ENCODE peak calls at places on chromosomes 12 and 14, in seven cellular contexts. Y is keratinocyte; B is dorsolateral prefrontal cortex; E is ovary; I is HCT116; J is heart right ventricle; S is CD8-positive, alpha-beta T cell. R is an unnamed sample.

GRCh38 chr14:67572608-67573007 is 27.5 kb downstream of the PIGH start:
- DNase-seq in S (no peak), I (no peak), J (no peak), Y (no peak), B (no peak), E (no peak), R (no peak)

GRCh38 chr12:88419794-88420193 is 160.5 kb downstream of the KITLG start:
- DNase-seq in E (no peak), B (no peak), I (no peak), Y (no peak), S (no peak), J (no peak), R (no peak)

GRCh38 chr12:188910-189621 is 24.9 kb downstream of the SLC6A12 start:
- DNase-seq in J (peak; percentile 40), I (no peak), B (peak; percentile 80), S (peak; percentile 23), E (peak; percentile 53), Y (no peak), R (no peak)

GRCh38 chr12:28937196-28937595 is 211.9 kb upstream of the FAR2 start:
- DNase-seq in E (no peak), J (no peak), I (no peak), B (no peak), Y (peak; percentile 65), S (no peak), R (no peak)

GRCh38 chr12:115267891-115268290 is 583.9 kb upstream of the TBX3 start:
- DNase-seq in I (no peak), B (no peak), J (no peak), Y (no peak), S (no peak), E (no peak), R (no peak)

GRCh38 chr12:119008691-119009221 is 27.4 kb downstream of the SRRM4 start:
- DNase-seq in E (no peak), B (peak; percentile 90), S (no peak), J (no peak), I (no peak), Y (no peak), R (no peak)

GRCh38 chr12:125129592-125130255 is 64.5 kb downstream of the AACS start:
- DNase-seq in B (no peak), Y (no peak), E (no peak), S (no peak), J (peak; percentile 23), I (no peak), R (no peak)

GRCh38 chr12:132419612-132420237 is 70.2 kb upstream of the FBRSL1 start:
- DNase-seq in S (no peak), E (no peak), B (no peak), J (no peak), Y (no peak), I (no peak), R (no peak)

GRCh38 chr12:4148418-4149056 is 125.0 kb upstream of the CCND2 start:
- DNase-seq in I (no peak), Y (no peak), S (peak; percentile 40), B (peak; percentile 4), E (no peak), J (peak; percentile 40), R (no peak)

GRCh38 chr12:76032043-76032981 is 736 bp upstream of the PHLDA1 start:
- DNase-seq in J (peak; percentile 58), Y (no peak), B (peak; percentile 37), E (peak; percentile 47), S (no peak), I (no peak), R (peak; percentile 52)

GRCh38 chr14:51998348-51998747 is 9.0 kb downstream of the RTRAF start:
- DNase-seq in S (no peak), B (no peak), Y (no peak), E (no peak), J (no peak), I (no peak), R (no peak)

GRCh38 chr12:94235894-94236293 is 87.5 kb downstream of the PLXNC1 start:
- DNase-seq in E (no peak), B (no peak), S (no peak), J (no peak), Y (no peak), I (no peak), R (no peak)

GRCh38 chr14:23513466-23514008 is 38.0 kb downstream of the ZFHX2 start:
- DNase-seq in E (no peak), S (no peak), I (no peak), Y (no peak), J (no peak), B (peak; percentile 47), R (no peak)

GRCh38 chr12:109737111-109737510 is 23.5 kb downstream of the FAM222A start:
- DNase-seq in B (no peak), Y (no peak), S (no peak), E (peak; percentile 19), J (no peak), I (no peak), R (no peak)

GRCh38 chr12:124646385-124647230 is 79.2 kb upstream of the NCOR2 start:
- DNase-seq in I (no peak), B (no peak), J (no peak), S (peak; percentile 6), E (no peak), Y (no peak), R (no peak)

GRCh38 chr14:91395466-91395865 is 22.2 kb downstream of the CCDC88C start:
- DNase-seq in Y (no peak), I (no peak), S (no peak), B (no peak), E (no peak), J (no peak), R (no peak)

GRCh38 chr14:96105921-96106441 is 66.8 kb downstream of the C14orf132 start:
- DNase-seq in J (no peak), Y (no peak), S (no peak), B (no peak), I (no peak), E (no peak), R (peak; percentile 59)

GRCh38 chr12:88578274-88578673 is 2.0 kb downstream of the KITLG start:
- DNase-seq in S (no peak), E (no peak), J (no peak), Y (no peak), B (no peak), I (no peak), R (no peak)

GRCh38 chr12:32272465-32272864 is 126.9 kb upstream of the FGD4 start:
- DNase-seq in E (no peak), Y (no peak), B (no peak), J (no peak), I (no peak), S (no peak), R (no peak)

GRCh38 chr12:66189476-66189823 is 436 bp downstream of the IRAK3 start:
- DNase-seq in I (no peak), J (no peak), E (no peak), S (no peak), Y (no peak), B (no peak), R (no peak)

GRCh38 chr14:100142073-100143040 is 17.1 kb downstream of the DEGS2 start:
- DNase-seq in E (no peak), S (no peak), Y (no peak), B (peak; percentile 72), J (peak; percentile 80), I (no peak), R (peak; percentile 45)

GRCh38 chr14:34231626-34232025 is 230.4 kb downstream of the SPTSSA start:
- DNase-seq in E (no peak), B (no peak), J (peak; percentile 16), Y (no peak), I (no peak), S (no peak), R (no peak)

GRCh38 chr14:26448181-26448855 is 149.5 kb downstream of the NOVA1 start:
- DNase-seq in E (no peak), I (no peak), Y (no peak), S (no peak), J (no peak), B (no peak), R (no peak)

GRCh38 chr14:38964630-38965029 is 138.4 kb downstream of the SEC23A start:
- DNase-seq in Y (no peak), I (no peak), B (no peak), J (no peak), S (no peak), E (no peak), R (no peak)

GRCh38 chr12:47995976-47996375 is 8.3 kb downstream of the COL2A1 start:
- DNase-seq in E (peak; percentile 51), B (no peak), I (no peak), Y (no peak), S (no peak), J (peak; percentile 31), R (no peak)

GRCh38 chr12:47102845-47103666 is 23.3 kb upstream of the AMIGO2 start:
- DNase-seq in E (peak; percentile 58), J (no peak), S (no peak), I (no peak), Y (no peak), B (no peak), R (no peak)

GRCh38 chr14:58817846-58818245 is 180.1 kb downstream of the DACT1 start:
- DNase-seq in Y (no peak), S (no peak), J (no peak), E (no peak), B (no peak), I (no peak), R (no peak)
- H3K27ac ChIP-seq in Y (no peak overlapping the region), S (no peak overlapping the region), J (no peak overlapping the region), E (no peak overlapping the region), B (peak overlapping the region; percentile 39), I (no peak overlapping the region), R (no peak overlapping the region)

GRCh38 chr12:113049976-113050742 is 6.4 kb upstream of the DTX1 start:
- DNase-seq in J (no peak), Y (no peak), I (peak; percentile 15), S (no peak), E (no peak), B (no peak), R (no peak)
- TF ChIP-seq CTCF in J (no peak), Y (peak; percentile 37), I (peak; percentile 42), S (no peak), E (no peak), B (no peak), R (no peak)

DNA sequence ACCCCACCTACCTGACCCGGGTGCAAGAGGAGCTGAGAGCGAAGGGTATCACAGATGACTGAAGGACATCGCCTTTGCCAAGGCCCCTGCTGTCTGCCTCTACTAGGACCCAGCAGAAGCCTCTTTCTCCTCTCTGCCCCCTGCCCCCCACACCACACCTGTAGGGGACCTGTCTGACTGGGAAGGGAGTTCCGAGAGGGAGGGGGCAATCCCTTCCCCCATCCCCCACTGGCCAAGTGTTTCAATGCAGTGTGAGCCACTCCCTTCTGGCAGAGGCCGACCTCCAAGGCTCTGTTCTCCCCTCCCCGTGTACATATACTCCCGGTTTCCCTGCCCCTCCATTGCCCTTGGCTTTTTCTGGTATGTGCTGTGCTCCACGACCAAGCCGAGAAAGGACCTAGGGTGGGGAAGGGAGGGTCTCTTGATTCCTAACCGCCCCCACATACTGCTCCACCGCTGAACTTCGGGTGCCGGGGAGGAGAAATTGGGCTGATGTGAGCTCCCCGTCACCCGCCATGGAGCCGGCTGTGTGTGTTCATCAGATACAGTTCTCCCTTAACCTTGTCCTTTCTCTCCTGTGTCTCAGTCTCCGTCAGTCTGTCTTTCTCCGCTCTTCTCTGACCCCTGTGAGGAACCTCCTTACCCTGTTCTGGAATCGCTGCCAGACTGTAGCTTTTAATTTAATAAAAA is 2.0 kb upstream of the ARHGEF25 start:
- DNase-seq in Y (no peak), B (no peak), I (no peak), E (no peak), J (no peak), S (no peak), R (no peak)
- H3K4me3 ChIP-seq in Y (no peak overlapping the region), B (no peak overlapping the region), I (no peak overlapping the region), E (peak overlapping the region; percentile 68), J (peak overlapping the region; percentile 63), S (no peak overlapping the region), R (no peak overlapping the region)

GRCh38 chr12:128654462-128654861 is 169.3 kb downstream of the SLC15A4 start:
- DNase-seq in J (no peak), B (no peak), Y (no peak), I (no peak), E (no peak), S (no peak), R (no peak)
- H3K27ac ChIP-seq in J (no peak overlapping the region), B (no peak overlapping the region), Y (no peak overlapping the region), I (no peak overlapping the region), E (no peak overlapping the region), S (no peak overlapping the region), R (no peak overlapping the region)

R was measured in lung.